ENCODE peak calls at places on chromosome 18, in four cellular contexts. One of them, this sample, is unnamed. For H3K4me1 and H3K27me3, the result is how much of the 10 kb centered on the place peaks cover.

GRCh38 chr18:58417752-58418151 is 211.1 kb downstream of the ALPK2 start:
- DNase-seq in fibroblast of lung: peak
- DNase-seq in H9: no peak
- DNase-seq in mesenchymal stem cell: no peak
- DNase-seq in this sample: peak

GRCh38 chr18:24369420-24369819 is 28.2 kb downstream of the OSBPL1A start:
- DNase-seq in fibroblast of lung: peak
- DNase-seq in H9: no peak
- DNase-seq in mesenchymal stem cell: no peak
- DNase-seq in this sample: no peak

GRCh38 chr18:8752329-8752728 is 47.0 kb downstream of the MTCL1 start:
- DNase-seq in fibroblast of lung: peak
- DNase-seq in H9: no peak
- DNase-seq in mesenchymal stem cell: no peak
- DNase-seq in this sample: peak

GRCh38 chr18:61833387-61833786 is 59.4 kb downstream of the RNF152 start:
- DNase-seq in fibroblast of lung: peak
- DNase-seq in H9: no peak
- DNase-seq in mesenchymal stem cell: peak
- DNase-seq in this sample: peak

GRCh38 chr18:34767601-34768027 is 57.5 kb downstream of the DTNA start:
- DNase-seq in fibroblast of lung: peak
- DNase-seq in H9: no peak
- DNase-seq in mesenchymal stem cell: peak
- DNase-seq in this sample: peak

GRCh38 chr18:58341913-58342312 is 287.0 kb downstream of the ALPK2 start:
- DNase-seq in fibroblast of lung: no peak
- DNase-seq in H9: no peak
- DNase-seq in mesenchymal stem cell: no peak
- DNase-seq in this sample: no peak

GRCh38 chr18:68448736-68449135 is 266.2 kb downstream of the TMX3 start:
- DNase-seq in fibroblast of lung: peak
- DNase-seq in H9: no peak
- DNase-seq in mesenchymal stem cell: peak
- DNase-seq in this sample: no peak

GRCh38 chr18:36706313-36706881 is 122.4 kb downstream of the TPGS2 start:
- DNase-seq in fibroblast of lung: peak
- DNase-seq in H9: no peak
- DNase-seq in mesenchymal stem cell: no peak
- DNase-seq in this sample: no peak

GRCh38 chr18:77022556-77022955 is 110.0 kb downstream of the MBP start:
- DNase-seq in fibroblast of lung: no peak
- DNase-seq in H9: no peak
- DNase-seq in mesenchymal stem cell: no peak
- DNase-seq in this sample: no peak

GRCh38 chr18:2881490-2882195 is 34.8 kb downstream of the EMILIN2 start:
- DNase-seq in fibroblast of lung: peak
- DNase-seq in H9: no peak
- DNase-seq in mesenchymal stem cell: no peak
- DNase-seq in this sample: peak

GRCh38 chr18:53566622-53567021 is 657.8 kb downstream of the MBD2 start:
- DNase-seq in fibroblast of lung: no peak
- DNase-seq in H9: peak
- DNase-seq in mesenchymal stem cell: no peak
- DNase-seq in this sample: no peak

GRCh38 chr18:78753240-78753639 is 226.4 kb upstream of the SALL3 start:
- DNase-seq in fibroblast of lung: no peak
- DNase-seq in H9: peak
- DNase-seq in mesenchymal stem cell: no peak
- DNase-seq in this sample: no peak

GRCh38 chr18:74395006-74395405 is 62.1 kb downstream of the DIPK1C start:
- DNase-seq in fibroblast of lung: no peak
- DNase-seq in H9: no peak
- DNase-seq in mesenchymal stem cell: no peak
- DNase-seq in this sample: no peak

GRCh38 chr18:74395630-74396251 is 61.4 kb downstream of the DIPK1C start:
- DNase-seq in fibroblast of lung: no peak
- DNase-seq in H9: no peak
- DNase-seq in mesenchymal stem cell: no peak
- DNase-seq in this sample: no peak

GRCh38 chr18:74399225-74399887 is 57.8 kb downstream of the DIPK1C start:
- DNase-seq in fibroblast of lung: no peak
- DNase-seq in H9: no peak
- DNase-seq in mesenchymal stem cell: no peak
- DNase-seq in this sample: no peak

GRCh38 chr18:74396252-74397204 is 60.6 kb downstream of the DIPK1C start:
- DNase-seq in fibroblast of lung: no peak
- DNase-seq in H9: no peak
- DNase-seq in mesenchymal stem cell: no peak
- DNase-seq in this sample: no peak

GRCh38 chr18:74397572-74397971 is 59.5 kb downstream of the DIPK1C start:
- DNase-seq in fibroblast of lung: no peak
- DNase-seq in H9: no peak
- DNase-seq in mesenchymal stem cell: no peak
- DNase-seq in this sample: no peak
- H3K4me1 ChIP-seq in fibroblast of lung: under half
- H3K4me1 ChIP-seq in H9: under half
- H3K4me1 ChIP-seq in mesenchymal stem cell: under half
- H3K4me1 ChIP-seq in this sample: under half

DNA sequence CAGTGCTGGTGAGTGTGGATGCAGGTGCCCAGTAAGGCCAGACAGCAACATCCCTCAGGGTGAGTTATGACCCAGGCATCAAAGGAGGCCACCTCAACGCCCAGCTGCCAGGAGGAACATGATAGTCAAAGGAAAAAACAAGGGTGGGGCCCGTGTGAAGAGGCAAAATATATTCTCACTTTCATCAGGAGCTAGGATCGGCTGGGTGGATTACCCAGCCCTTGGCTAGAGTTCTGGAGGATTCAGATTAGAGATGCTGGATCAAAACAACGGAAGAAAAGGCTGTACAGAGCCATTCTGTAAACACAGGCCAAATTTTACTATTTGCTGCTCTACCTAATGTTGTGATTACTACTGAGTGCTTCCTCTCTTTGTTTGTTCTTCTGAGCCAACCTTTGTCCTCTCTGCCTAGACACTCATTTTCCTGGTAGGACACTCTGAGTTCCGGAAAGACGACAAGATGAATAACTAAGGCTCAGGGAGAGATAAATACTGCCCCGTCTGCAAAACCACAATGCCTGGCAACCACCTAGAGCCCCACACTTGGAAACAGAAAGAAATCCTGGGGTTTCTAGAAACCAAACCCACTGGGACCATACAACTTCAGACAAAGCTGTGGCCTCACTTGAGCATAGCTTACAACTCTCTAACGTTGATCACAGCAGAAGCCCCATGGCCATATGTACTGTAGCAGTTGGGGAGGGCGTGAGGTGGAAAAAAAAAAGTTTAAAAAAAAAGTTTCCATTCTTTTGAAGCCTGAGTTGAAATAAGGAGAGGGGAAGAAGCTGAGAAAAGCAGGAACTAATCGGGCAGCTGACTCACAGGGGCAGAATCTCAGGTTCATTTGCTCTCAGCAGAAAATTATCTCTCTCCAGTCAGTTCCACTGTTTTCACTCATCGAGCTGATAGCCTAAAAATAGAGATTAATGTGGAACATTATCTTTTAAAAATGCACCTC is 17.8 kb upstream of the PMAIP1 start:
- DNase-seq in fibroblast of lung: peak
- DNase-seq in H9: no peak
- DNase-seq in mesenchymal stem cell: peak
- DNase-seq in this sample: peak
- H3K9ac ChIP-seq in fibroblast of lung: no peak
- H3K9ac ChIP-seq in H9: no peak
- H3K9ac ChIP-seq in mesenchymal stem cell: peak
- H3K9ac ChIP-seq in this sample: no peak

GRCh38 chr18:46754188-46754587 is 2.7 kb downstream of the ST8SIA5 start:
- DNase-seq in fibroblast of lung: no peak
- DNase-seq in H9: no peak
- DNase-seq in mesenchymal stem cell: peak
- DNase-seq in this sample: no peak

GRCh38 chr18:46756559-46757201 is at the start of gene ST8SIA5:
- DNase-seq in fibroblast of lung: no peak
- DNase-seq in H9: peak
- DNase-seq in mesenchymal stem cell: peak
- DNase-seq in this sample: no peak

GRCh38 chr18:46756172-46756558 is 688 bp downstream of the ST8SIA5 start:
- DNase-seq in fibroblast of lung: no peak
- DNase-seq in H9: no peak
- DNase-seq in mesenchymal stem cell: peak
- DNase-seq in this sample: no peak

GRCh38 chr18:46754661-46755292 is 2.1 kb downstream of the ST8SIA5 start:
- DNase-seq in fibroblast of lung: no peak
- DNase-seq in H9: peak
- DNase-seq in mesenchymal stem cell: peak
- DNase-seq in this sample: no peak

GRCh38 chr18:46755315-46756171 is 1.3 kb downstream of the ST8SIA5 start:
- DNase-seq in fibroblast of lung: no peak
- DNase-seq in H9: no peak
- DNase-seq in mesenchymal stem cell: peak
- DNase-seq in this sample: no peak
- H3K27me3 ChIP-seq in fibroblast of lung: half or more
- H3K27me3 ChIP-seq in H9: under half
- H3K27me3 ChIP-seq in mesenchymal stem cell: half or more
- H3K27me3 ChIP-seq in this sample: under half

GRCh38 chr18:50096766-50097435 is 98.0 kb downstream of the MYO5B start:
- DNase-seq in fibroblast of lung: no peak
- DNase-seq in H9: no peak
- DNase-seq in mesenchymal stem cell: no peak
- DNase-seq in this sample: no peak
- H3K4me1 ChIP-seq in fibroblast of lung: under half
- H3K4me1 ChIP-seq in H9: under half
- H3K4me1 ChIP-seq in mesenchymal stem cell: under half
- H3K4me1 ChIP-seq in this sample: under half

This sample was measured in adipocyte.